ENCODE peak calls at places on chromosome 21, in five cellular contexts. I is brain microvascular endothelial cell, B is neural progenitor cell, L is HFF-Myc, T is HCT116. M is an unnamed sample.

GRCh38 chr21:28334407-28334806 is 658.3 kb downstream of the LTN1 start:
- DNase-seq in I (no peak), B (no peak), L (no peak), T (no peak), M (peak)

GRCh38 chr21:31447477-31447876 is 103.4 kb upstream of the TIAM1 start:
- DNase-seq in I (peak), T (no peak), B (no peak), L (no peak), M (no peak)

GRCh38 chr21:35697321-35697808 is 363.0 kb downstream of the SETD4 start:
- DNase-seq in B (no peak), I (peak), L (peak), T (no peak), M (no peak)

GRCh38 chr21:35019631-35020032 is 29.5 kb downstream of the RUNX1 start:
- DNase-seq in I (no peak), B (no peak), T (no peak), L (no peak), M (peak)

GRCh38 chr21:33899199-33899598 is 16.4 kb downstream of the ATP5PO start:
- DNase-seq in T (no peak), L (no peak), I (no peak), B (no peak), M (no peak)

GRCh38 chr21:38714998-38715397 is 90.7 kb upstream of the ETS2 start:
- DNase-seq in T (no peak), L (no peak), B (no peak), I (no peak), M (no peak)

GRCh38 chr21:32674731-32675130 is 53.1 kb downstream of the SYNJ1 start:
- DNase-seq in I (no peak), L (no peak), B (no peak), T (no peak), M (no peak)

GRCh38 chr21:34885125-34885524 is 164.0 kb downstream of the RUNX1 start:
- DNase-seq in I (no peak), B (peak), T (no peak), L (no peak), M (no peak)

GRCh38 chr21:31339736-31340135 is 4.3 kb downstream of the TIAM1 start:
- DNase-seq in L (no peak), T (no peak), I (no peak), B (no peak), M (no peak)

GRCh38 chr21:33663241-33663640 is 20.9 kb downstream of the ITSN1 start:
- DNase-seq in T (no peak), B (no peak), L (no peak), I (no peak), M (no peak)

GRCh38 chr21:28793043-28793442 is 199.6 kb downstream of the LTN1 start:
- DNase-seq in T (no peak), B (peak), L (no peak), I (peak), M (no peak)

GRCh38 chr21:45558044-45558721 is 15.9 kb upstream of the SLC19A1 start:
- DNase-seq in I (no peak), T (no peak), L (no peak), B (no peak), M (no peak)

GRCh38 chr21:15224346-15225086 is 159.7 kb upstream of the NRIP1 start:
- DNase-seq in I (peak), T (peak), L (peak), B (no peak), M (peak)

GRCh38 chr21:45528981-45529784 is 13.1 kb downstream of the SLC19A1 start:
- DNase-seq in B (no peak), I (no peak), T (no peak), L (no peak), M (no peak)

GRCh38 chr21:18499761-18500376 is 96.3 kb upstream of the TMPRSS15 start:
- DNase-seq in I (peak), B (peak), T (peak), L (peak), M (no peak)

GRCh38 chr21:45640888-45641479 is 2.5 kb upstream of the PCBP3 start:
- DNase-seq in B (peak), T (no peak), L (no peak), I (peak), M (no peak)

GRCh38 chr21:14382486-14382834 is 486 bp downstream of the HSPA13 start:
- DNase-seq in B (no peak), T (no peak), I (peak), L (peak), M (no peak)

GRCh38 chr21:33451634-33452071 is 28.1 kb downstream of the TMEM50B start:
- DNase-seq in T (no peak), L (no peak), B (no peak), I (no peak), M (no peak)

GRCh38 chr21:18164933-18165332 is 79.7 kb upstream of the CHODL start:
- DNase-seq in I (no peak), L (no peak), T (no peak), B (peak), M (no peak)

GRCh38 chr21:45940091-45940490 is 41.5 kb upstream of the COL6A1 start:
- DNase-seq in B (no peak), L (no peak), T (no peak), I (no peak), M (no peak)

GRCh38 chr21:31457675-31458074 is 113.6 kb upstream of the TIAM1 start:
- DNase-seq in T (no peak), B (peak), I (no peak), L (no peak), M (no peak)

GRCh38 chr21:31191553-31191952 is 152.5 kb downstream of the TIAM1 start:
- DNase-seq in B (no peak), I (no peak), T (no peak), L (no peak), M (no peak)

GRCh38 chr21:17854771-17855170 is 35.6 kb upstream of the C21orf91 start:
- DNase-seq in L (no peak), B (no peak), T (no peak), I (no peak), M (no peak)

GRCh38 chr21:34073749-34074282 is 438 bp downstream of the MRPS6 start:
- DNase-seq in L (no peak), I (no peak), T (no peak), B (peak), M (no peak)

GRCh38 chr21:35408401-35408800 is 359.3 kb upstream of the RUNX1 start:
- DNase-seq in L (no peak), T (no peak), B (peak), I (no peak), M (no peak)

GRCh38 chr21:9008636-9009035 is 1512.7 kb upstream of the TPTE start:
- DNase-seq in B (no peak), L (no peak), T (no peak), I (no peak), M (no peak)

GRCh38 chr21:29436143-29436542 is 137.4 kb downstream of the BACH1 start:
- DNase-seq in T (no peak), I (no peak), B (no peak), L (no peak), M (no peak)

GRCh38 chr21:30463713-30464112 is 16.5 kb downstream of the KRTAP19-1 start:
- DNase-seq in I (no peak), B (peak), L (no peak), T (no peak), M (no peak)

GRCh38 chr21:32726742-32727477 is 903 bp downstream of the SYNJ1 start:
- DNase-seq in B (peak), T (no peak), L (no peak), I (peak), M (no peak)

GRCh38 chr21:45977396-45977795 is 4.2 kb upstream of the COL6A1 start:
- DNase-seq in L (no peak), B (no peak), I (no peak), T (no peak), M (no peak)

GRCh38 chr21:35562876-35563275 is 497.4 kb downstream of the SETD4 start:
- DNase-seq in I (peak), L (no peak), T (no peak), B (no peak), M (no peak)

GRCh38 chr21:34274001-34274400 is 89.8 kb upstream of the KCNE2 start:
- DNase-seq in I (peak), T (no peak), B (no peak), L (no peak), M (no peak)

GRCh38 chr21:14533555-14534400 is 12.3 kb downstream of the SAMSN1 start:
- DNase-seq in L (no peak), B (no peak), T (peak), I (peak), M (no peak)

GRCh38 chr21:38999148-38999547 is 184.1 kb downstream of the PSMG1 start:
- DNase-seq in T (no peak), I (no peak), L (no peak), B (no peak), M (no peak)

GRCh38 chr21:39660191-39660590 is 47.5 kb downstream of the B3GALT5 start:
- DNase-seq in T (no peak), B (no peak), L (peak), I (peak), M (no peak)

GRCh38 chr21:45429221-45430164 is 24.5 kb downstream of the COL18A1 start:
- DNase-seq in T (no peak), B (no peak), I (no peak), L (no peak), M (no peak)

GRCh38 chr21:21213297-21213696 is 215.1 kb downstream of the NCAM2 start:
- DNase-seq in L (no peak), I (no peak), T (no peak), B (no peak), M (no peak)

GRCh38 chr21:26840206-26840605 is 5.0 kb downstream of the ADAMTS1 start:
- DNase-seq in L (no peak), B (no peak), T (no peak), I (no peak), M (no peak)

GRCh38 chr21:42063206-42063577 is 7.9 kb upstream of the UMODL1 start:
- DNase-seq in I (no peak), T (no peak), L (no peak), B (no peak), M (no peak)
- H3K4me3 ChIP-seq in I (no peak), T (no peak), L (no peak), B (no peak), M (no peak)

DNA sequence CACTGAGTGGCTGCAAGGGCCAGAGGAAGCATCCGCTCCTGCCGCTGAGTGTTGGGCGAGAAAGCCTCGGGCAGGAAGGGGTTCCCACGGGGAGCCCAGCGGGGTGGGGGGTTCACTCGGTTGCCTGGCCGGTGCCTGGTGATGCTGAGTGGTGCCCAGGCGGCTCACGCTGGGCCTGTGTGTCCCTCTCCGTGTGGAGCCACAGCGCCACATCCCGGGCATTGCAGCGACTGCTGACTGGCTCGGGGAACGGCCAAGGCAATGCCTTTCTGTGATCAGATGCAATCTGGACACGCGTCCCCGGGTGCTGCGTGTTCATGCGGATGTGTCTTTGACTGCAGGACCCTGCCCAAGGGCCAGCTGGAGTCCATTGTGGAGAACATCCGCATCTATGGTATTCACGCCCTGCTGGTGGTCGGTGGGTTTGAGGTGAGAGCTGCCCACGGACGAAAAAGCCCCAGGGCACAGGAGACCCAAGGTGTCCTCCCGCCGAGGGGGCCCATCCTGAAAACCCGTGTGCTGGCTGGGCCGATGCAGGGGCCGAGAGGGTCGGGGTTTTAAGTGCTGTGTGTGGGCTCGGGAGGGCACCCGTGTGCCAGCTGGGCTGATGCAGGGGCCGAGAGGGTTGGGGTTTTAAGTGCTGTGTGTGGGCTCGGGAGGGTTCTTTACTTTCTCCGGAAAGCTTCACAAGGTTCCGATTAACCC is 16.4 kb downstream of the CFAP410 start:
- DNase-seq in I (no peak), B (no peak), L (no peak), T (no peak), M (no peak)
- TF ChIP-seq CTCF in I (no peak), B (no peak), L (no peak), T (no peak), M (no peak)

GRCh38 chr21:42403611-42404231 is at the start of gene UBASH3A:
- DNase-seq in L (no peak), T (no peak), I (no peak), B (no peak), M (no peak)

GRCh38 chr21:42404534-42404933 is 832 bp downstream of the UBASH3A start:
- DNase-seq in T (no peak), B (peak), L (no peak), I (no peak), M (no peak)

GRCh38 chr21:42406846-42407245 is 3.1 kb downstream of the UBASH3A start:
- DNase-seq in L (no peak), B (no peak), T (no peak), I (no peak), M (no peak)

GRCh38 chr21:42406201-42406601 is 2.5 kb downstream of the UBASH3A start:
- DNase-seq in B (no peak), T (no peak), L (no peak), I (no peak), M (no peak)

GRCh38 chr21:42405064-42406059 is 1.7 kb downstream of the UBASH3A start:
- DNase-seq in B (no peak), I (no peak), T (no peak), L (no peak), M (no peak)
- H3K4me3 ChIP-seq in B (no peak), I (no peak), T (no peak), L (no peak), M (no peak)

GRCh38 chr21:25637846-25638245 is 1.2 kb upstream of the JAM2 start:
- DNase-seq in I (no peak), B (no peak), T (no peak), L (no peak), M (no peak)

GRCh38 chr21:25639167-25639921 is at the start of gene JAM2:
- DNase-seq in T (no peak), I (no peak), B (peak), L (no peak), M (no peak)

GRCh38 chr21:25638634-25639166 is 358 bp upstream of the JAM2 start:
- DNase-seq in B (no peak), I (no peak), L (no peak), T (no peak), M (no peak)

GRCh38 chr21:25640671-25641292 is 1.7 kb downstream of the JAM2 start:
- DNase-seq in L (no peak), T (no peak), I (no peak), B (no peak), M (no peak)

DNA sequence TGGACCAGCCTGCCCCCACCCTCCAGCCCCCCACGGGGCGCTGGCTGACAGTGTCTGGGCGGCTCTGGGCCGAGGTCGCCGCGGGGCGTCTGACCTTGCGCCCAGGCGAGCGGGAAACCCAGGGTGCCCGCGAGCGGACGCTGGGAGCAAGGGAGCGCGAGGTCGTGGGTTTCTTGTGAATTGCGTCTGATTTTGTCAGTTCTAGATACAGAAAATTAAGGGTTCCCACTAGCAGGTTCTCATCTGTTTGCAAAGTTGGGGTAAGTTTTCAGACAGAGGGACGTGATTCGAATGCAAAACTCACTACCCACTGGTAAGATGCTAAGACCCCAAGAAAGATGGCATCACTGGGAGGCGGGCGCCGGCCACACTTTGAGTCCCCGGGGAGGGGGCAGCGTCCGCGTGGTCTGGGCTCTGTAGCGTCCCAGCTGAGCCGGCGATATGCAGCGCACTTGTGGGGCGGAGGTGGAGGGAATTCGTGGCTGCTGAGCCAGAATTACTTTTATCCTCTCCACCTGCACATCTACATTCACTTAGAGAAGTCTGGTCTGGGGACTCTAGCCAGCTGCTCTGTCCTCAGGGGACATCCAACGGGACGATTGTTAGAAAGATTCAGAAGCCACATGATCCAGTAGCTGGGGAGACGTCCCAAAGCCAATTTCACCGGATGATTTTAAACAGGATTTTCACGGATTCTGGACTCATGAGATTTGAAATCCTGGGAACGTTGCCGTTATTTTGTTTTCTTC is 1.0 kb downstream of the JAM2 start:
- DNase-seq in B (peak), T (no peak), L (no peak), I (no peak), M (no peak)
- TF ChIP-seq CTCF in B (no peak), T (no peak), L (no peak), I (no peak), M (no peak)

GRCh38 chr21:19648376-19648775 is 1244.8 kb upstream of the TMPRSS15 start:
- DNase-seq in I (no peak), L (no peak), B (no peak), T (no peak), M (no peak)
- H3K4me3 ChIP-seq in I (no peak), L (no peak), B (no peak), T (no peak), M (no peak)

DNA sequence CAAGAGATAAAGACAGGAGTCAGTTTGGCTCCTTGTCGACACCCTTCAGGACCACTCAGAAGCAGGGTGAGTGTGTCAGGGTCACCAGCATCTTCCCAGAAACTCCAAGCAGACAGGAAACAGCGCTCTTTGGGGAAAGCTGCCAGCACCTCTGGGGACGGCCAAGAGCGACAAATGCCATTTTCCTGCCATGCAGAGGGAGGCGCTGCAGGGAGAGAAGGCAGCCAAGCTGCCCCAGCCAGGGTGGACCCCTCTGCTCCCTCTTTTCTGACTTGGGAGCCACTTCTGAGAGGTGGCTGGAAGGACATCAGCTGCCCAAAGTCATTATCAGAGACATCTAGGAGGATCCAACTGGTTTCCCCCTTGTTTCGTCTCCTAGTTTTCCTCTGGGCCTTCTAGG is 29.0 kb downstream of the SIM2 start:
- DNase-seq in T (no peak), I (no peak), B (peak), L (no peak), M (no peak)
- TF ChIP-seq CTCF in T (no peak), I (peak), B (peak), L (no peak), M (no peak)